ENCODE peak calls at places on chromosomes 2 and 18, in seven cellular contexts. C is psoas muscle, X is NT2/D1, U is GM23338, G is astrocyte of the spinal cord, K is IMR-90, H is BJ. R is an unnamed sample.

GRCh38 chr18:21996261-21996892 is 173.0 kb upstream of the GATA6 start:
- DNase-seq in H (no peak), C (peak), K (no peak), U (no peak), X (no peak), G (no peak), R (no peak)

GRCh38 chr2:27369471-27370025 is 590 bp downstream of the EIF2B4 start:
- DNase-seq in K (peak), G (peak), X (no peak), U (peak), H (no peak), C (no peak), R (peak)

GRCh38 chr18:10912790-10913560 is 236.4 kb downstream of the PIEZO2 start:
- DNase-seq in H (peak), X (no peak), C (no peak), G (peak), K (peak), U (no peak), R (no peak)

GRCh38 chr2:99635710-99636431 is 146.1 kb upstream of the REV1 start:
- DNase-seq in C (peak), X (no peak), U (no peak), G (peak), K (no peak), H (no peak), R (peak)

GRCh38 chr2:191481305-191482075 is 196.4 kb upstream of the NABP1 start:
- DNase-seq in K (no peak), G (peak), H (no peak), U (no peak), X (no peak), C (no peak), R (no peak)

GRCh38 chr2:218997730-218998129 is 4.5 kb upstream of the CRYBA2 start:
- DNase-seq in H (no peak), X (no peak), G (no peak), U (no peak), K (no peak), C (no peak), R (no peak)

GRCh38 chr2:29262681-29263260 is 147.6 kb downstream of the CLIP4 start:
- DNase-seq in H (no peak), X (no peak), K (no peak), U (no peak), G (peak), C (no peak), R (no peak)

GRCh38 chr2:187453078-187453641 is 5.1 kb upstream of the CALCRL start:
- DNase-seq in G (peak), K (peak), C (no peak), H (no peak), U (peak), X (peak), R (no peak)

GRCh38 chr2:240917009-240917683 is 11.0 kb downstream of the CROCC2 start:
- DNase-seq in C (peak), G (no peak), K (no peak), U (no peak), X (no peak), H (no peak), R (peak)

GRCh38 chr18:12013186-12013916 is 32.0 kb downstream of the IMPA2 start:
- DNase-seq in K (no peak), H (no peak), G (no peak), C (no peak), X (no peak), U (no peak), R (peak)

GRCh38 chr2:84865181-84865783 is 15.6 kb downstream of the TRABD2A start:
- DNase-seq in U (no peak), G (peak), K (peak), X (no peak), C (no peak), H (no peak), R (no peak)

GRCh38 chr2:48755473-48755872 is at the start of gene LHCGR:
- DNase-seq in X (no peak), U (peak), H (no peak), G (no peak), C (no peak), K (no peak), R (no peak)

GRCh38 chr18:5413447-5413846 is 117.9 kb upstream of the ZBTB14 start:
- DNase-seq in U (no peak), X (no peak), C (no peak), G (no peak), K (no peak), H (no peak), R (no peak)

GRCh38 chr18:58087928-58088722 is 44.1 kb downstream of the NEDD4L start:
- DNase-seq in U (peak), K (peak), G (no peak), H (no peak), C (no peak), X (no peak), R (no peak)

GRCh38 chr18:10094608-10095137 is 180.9 kb downstream of the VAPA start:
- DNase-seq in K (no peak), G (no peak), C (no peak), U (no peak), X (no peak), H (no peak), R (no peak)

GRCh38 chr2:173290046-173290445 is 64.6 kb upstream of the CDCA7 start:
- DNase-seq in K (peak), H (no peak), G (no peak), C (no peak), X (no peak), U (no peak), R (no peak)

GRCh38 chr2:120398051-120398960 is 52.4 kb downstream of the INHBB start:
- DNase-seq in U (no peak), K (peak), X (no peak), H (peak), G (peak), C (peak), R (no peak)

GRCh38 chr2:113962692-113963480 is 73.0 kb downstream of the ACTR3 start:
- DNase-seq in X (no peak), C (no peak), U (no peak), K (peak), H (no peak), G (peak), R (no peak)

GRCh38 chr2:193024791-193025190 is 830.1 kb upstream of the TMEFF2 start:
- DNase-seq in U (no peak), C (no peak), K (no peak), G (no peak), X (no peak), H (no peak), R (no peak)

GRCh38 chr2:9652267-9652666 is 21.5 kb upstream of the YWHAQ start:
- DNase-seq in C (no peak), K (no peak), H (no peak), X (no peak), U (no peak), G (no peak), R (peak)

GRCh38 chr2:157748371-157749132 is 119.9 kb upstream of the ACVR1C start:
- DNase-seq in U (no peak), C (no peak), G (peak), K (peak), X (no peak), H (no peak), R (no peak)

GRCh38 chr2:86672027-86672545 is 48.0 kb upstream of the RMND5A start:
- DNase-seq in G (no peak), C (no peak), U (no peak), X (no peak), H (no peak), K (no peak), R (no peak)

GRCh38 chr2:230869691-230870543 is 5.2 kb downstream of the ITM2C start:
- DNase-seq in K (no peak), X (no peak), U (no peak), G (no peak), H (no peak), C (no peak), R (no peak)
- H3K4me3 ChIP-seq in K (no peak), X (peak), U (peak), G (no peak), H (no peak), C (no peak), R (no peak)

DNA sequence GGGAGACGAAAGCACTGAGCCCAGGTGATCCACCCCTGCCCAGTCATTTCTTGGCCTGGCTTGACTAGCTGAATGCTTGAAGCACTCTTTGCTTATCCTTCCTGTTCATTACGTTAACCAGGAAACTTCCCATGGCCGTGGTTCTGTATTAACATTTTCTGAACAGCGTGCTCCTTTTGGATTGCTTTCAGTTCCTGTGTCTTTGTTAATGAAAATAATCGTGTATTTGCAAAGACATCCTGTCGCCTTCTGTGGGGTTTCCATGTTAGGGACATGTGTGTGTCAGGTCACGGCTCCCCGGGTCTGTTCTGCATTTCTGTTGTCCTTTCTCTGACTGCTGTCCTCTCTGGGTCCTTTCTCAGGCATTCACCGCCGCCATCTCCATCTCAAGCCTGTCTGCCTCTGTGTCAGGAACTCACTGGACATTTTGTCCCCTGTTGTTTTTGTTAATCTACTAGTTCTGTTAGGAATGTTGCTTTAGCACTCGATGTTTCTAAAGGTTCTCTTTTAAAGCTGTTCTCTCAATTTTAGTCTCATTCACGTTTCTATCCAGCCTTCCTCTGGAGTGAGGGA is 434.1 kb upstream of the HS6ST1 start:
- DNase-seq in C (no peak), K (no peak), U (no peak), X (no peak), H (no peak), G (no peak), R (peak)
- H3K4me3 ChIP-seq in C (no peak), K (no peak), U (no peak), X (no peak), H (no peak), G (no peak), R (no peak)

GRCh38 chr2:165897074-165897683 is 56.4 kb downstream of the TTC21B start:
- DNase-seq in U (no peak), H (no peak), K (no peak), X (no peak), C (no peak), G (no peak), R (no peak)
- H3K4me3 ChIP-seq in U (no peak), H (no peak), K (no peak), X (no peak), C (no peak), G (no peak), R (no peak)

DNA sequence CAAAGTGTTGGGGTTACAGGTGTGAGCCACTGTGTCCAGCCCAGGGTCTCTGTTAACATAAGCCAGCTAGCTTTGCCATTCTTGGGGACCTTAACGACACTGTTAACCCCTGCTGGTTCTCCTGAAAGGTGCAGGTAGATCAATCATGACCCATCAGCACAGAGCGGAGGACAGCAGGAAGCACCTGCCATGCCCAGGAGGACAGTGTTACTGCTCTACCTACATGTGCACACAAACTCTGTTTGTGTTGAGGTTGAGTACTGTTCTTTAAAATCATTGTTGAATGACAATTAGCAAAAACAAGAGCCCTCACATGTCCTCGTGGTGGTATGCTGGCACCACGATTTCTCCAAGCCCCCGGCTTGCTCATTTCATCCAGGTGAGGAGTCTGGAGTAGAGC is 120.9 kb downstream of the FAM210A start:
- DNase-seq in X (no peak), U (no peak), H (no peak), C (no peak), K (no peak), G (no peak), R (no peak)
- H3K4me3 ChIP-seq in X (no peak), U (no peak), H (no peak), C (no peak), K (no peak), G (no peak), R (no peak)

DNA sequence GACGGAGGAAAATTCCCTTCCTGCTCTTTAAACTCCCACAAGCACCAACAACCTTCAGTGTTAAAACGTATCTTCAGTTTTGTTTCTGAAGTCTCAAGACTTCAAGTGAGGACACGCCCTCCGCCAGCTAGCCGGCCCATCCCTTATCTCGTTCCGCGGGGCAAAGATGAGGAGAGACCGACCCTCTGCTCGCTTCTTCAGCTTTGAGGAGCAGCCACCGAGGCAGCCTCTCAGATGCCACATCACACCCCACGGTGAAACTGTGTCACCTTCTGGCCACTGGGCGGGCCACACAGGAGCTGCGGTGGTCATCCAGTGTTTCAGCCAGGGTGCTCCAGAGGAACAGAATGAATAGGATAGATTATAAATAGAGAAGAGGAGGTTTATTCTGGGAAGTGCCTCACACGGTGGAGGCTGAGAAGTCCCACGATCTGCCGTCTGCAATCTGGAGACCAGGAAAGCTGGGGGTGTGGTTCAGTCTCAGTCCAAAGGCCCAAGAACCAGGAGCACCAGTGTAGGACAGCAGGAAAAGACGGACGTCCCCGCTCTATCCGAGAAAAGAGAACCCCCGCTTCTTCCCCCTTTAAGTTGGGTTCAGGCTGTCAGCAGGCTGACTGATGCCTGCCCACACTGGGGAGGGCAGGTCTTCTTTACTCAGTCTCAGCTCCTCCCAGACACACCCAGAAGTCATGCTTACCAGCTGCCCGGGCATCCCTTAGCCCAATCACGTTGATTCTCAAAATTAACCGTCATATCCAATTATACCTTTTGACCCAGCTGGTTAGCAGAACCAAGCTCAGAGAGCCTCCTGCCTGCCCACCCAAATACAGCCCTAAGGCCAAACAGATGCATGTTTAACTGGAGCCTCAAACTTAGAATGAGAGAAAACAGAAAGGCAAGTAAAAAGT is 399.7 kb upstream of the ID2 start:
- DNase-seq in U (peak), G (no peak), K (no peak), C (no peak), H (no peak), X (no peak), R (no peak)
- H3K4me3 ChIP-seq in U (no peak), G (no peak), K (no peak), C (no peak), H (no peak), X (no peak), R (no peak)

GRCh38 chr18:55859116-55859515 is 271.1 kb upstream of the TCF4 start:
- DNase-seq in C (no peak), G (no peak), U (no peak), H (no peak), K (no peak), X (no peak), R (no peak)
- H3K4me3 ChIP-seq in C (peak), G (peak), U (no peak), H (peak), K (no peak), X (no peak), R (peak)